ENCODE peak calls at places on chromosomes 3 and 15, in nine cellular contexts. One of them, this sample, is unnamed.

GRCh38 chr3:150736903-150737832 is 25.8 kb downstream of the SIAH2 start:
- DNase-seq in stomach: no peak
- DNase-seq in activated CD4-positive, alpha-beta T cell treated with anti-CD3 and anti-CD28 coated beads, Interleukin-2, amount 10 ng/mL, durations not matched to agents 7 days and 5 days: no peak
- DNase-seq in stimulated activated naive CD8-positive, alpha-beta T cell treated with anti-CD3 and anti-CD28 coated beads, Interleukin-15, Interleukin-2, amounts not matched to agents 100 U/mL and 50 U/mL, for 24 hours: no peak
- DNase-seq in nucleus accumbens: no peak
- DNase-seq in skeletal muscle cell: no peak
- DNase-seq in cardiac muscle cell: no peak
- DNase-seq in AG20443: no peak
- DNase-seq in memory B cell: no peak
- DNase-seq in this sample: no peak

GRCh38 chr15:41546846-41547786 is 3.1 kb upstream of the RPAP1 start:
- DNase-seq in stomach: no peak
- DNase-seq in activated CD4-positive, alpha-beta T cell treated with anti-CD3 and anti-CD28 coated beads, Interleukin-2, amount 10 ng/mL, durations not matched to agents 7 days and 5 days: no peak
- DNase-seq in stimulated activated naive CD8-positive, alpha-beta T cell treated with anti-CD3 and anti-CD28 coated beads, Interleukin-15, Interleukin-2, amounts not matched to agents 100 U/mL and 50 U/mL, for 24 hours: no peak
- DNase-seq in nucleus accumbens: no peak
- DNase-seq in skeletal muscle cell: no peak
- DNase-seq in cardiac muscle cell: no peak
- DNase-seq in AG20443: peak
- DNase-seq in memory B cell: no peak
- DNase-seq in this sample: no peak

GRCh38 chr3:136465296-136465695 is 215.2 kb downstream of the PCCB start:
- DNase-seq in stomach: no peak
- DNase-seq in activated CD4-positive, alpha-beta T cell treated with anti-CD3 and anti-CD28 coated beads, Interleukin-2, amount 10 ng/mL, durations not matched to agents 7 days and 5 days: no peak
- DNase-seq in stimulated activated naive CD8-positive, alpha-beta T cell treated with anti-CD3 and anti-CD28 coated beads, Interleukin-15, Interleukin-2, amounts not matched to agents 100 U/mL and 50 U/mL, for 24 hours: no peak
- DNase-seq in nucleus accumbens: no peak
- DNase-seq in skeletal muscle cell: no peak
- DNase-seq in cardiac muscle cell: no peak
- DNase-seq in AG20443: no peak
- DNase-seq in memory B cell: no peak
- DNase-seq in this sample: no peak

GRCh38 chr3:111903067-111903511 is 44.0 kb downstream of the PHLDB2 start:
- DNase-seq in stomach: no peak
- DNase-seq in activated CD4-positive, alpha-beta T cell treated with anti-CD3 and anti-CD28 coated beads, Interleukin-2, amount 10 ng/mL, durations not matched to agents 7 days and 5 days: no peak
- DNase-seq in stimulated activated naive CD8-positive, alpha-beta T cell treated with anti-CD3 and anti-CD28 coated beads, Interleukin-15, Interleukin-2, amounts not matched to agents 100 U/mL and 50 U/mL, for 24 hours: no peak
- DNase-seq in nucleus accumbens: no peak
- DNase-seq in skeletal muscle cell: peak
- DNase-seq in cardiac muscle cell: no peak
- DNase-seq in AG20443: peak
- DNase-seq in memory B cell: no peak
- DNase-seq in this sample: no peak

GRCh38 chr3:12468276-12468675 is 16.0 kb upstream of the TSEN2 start:
- DNase-seq in stomach: no peak
- DNase-seq in activated CD4-positive, alpha-beta T cell treated with anti-CD3 and anti-CD28 coated beads, Interleukin-2, amount 10 ng/mL, durations not matched to agents 7 days and 5 days: no peak
- DNase-seq in stimulated activated naive CD8-positive, alpha-beta T cell treated with anti-CD3 and anti-CD28 coated beads, Interleukin-15, Interleukin-2, amounts not matched to agents 100 U/mL and 50 U/mL, for 24 hours: no peak
- DNase-seq in nucleus accumbens: no peak
- DNase-seq in skeletal muscle cell: no peak
- DNase-seq in cardiac muscle cell: no peak
- DNase-seq in AG20443: no peak
- DNase-seq in memory B cell: no peak
- DNase-seq in this sample: no peak

GRCh38 chr15:42366151-42366550 is 6.8 kb downstream of the CAPN3 start:
- DNase-seq in stomach: no peak
- DNase-seq in activated CD4-positive, alpha-beta T cell treated with anti-CD3 and anti-CD28 coated beads, Interleukin-2, amount 10 ng/mL, durations not matched to agents 7 days and 5 days: no peak
- DNase-seq in stimulated activated naive CD8-positive, alpha-beta T cell treated with anti-CD3 and anti-CD28 coated beads, Interleukin-15, Interleukin-2, amounts not matched to agents 100 U/mL and 50 U/mL, for 24 hours: no peak
- DNase-seq in nucleus accumbens: no peak
- DNase-seq in skeletal muscle cell: no peak
- DNase-seq in cardiac muscle cell: no peak
- DNase-seq in AG20443: no peak
- DNase-seq in memory B cell: no peak
- DNase-seq in this sample: no peak

GRCh38 chr3:58157649-58158048 is 53.1 kb downstream of the DNASE1L3 start:
- DNase-seq in stomach: no peak
- DNase-seq in activated CD4-positive, alpha-beta T cell treated with anti-CD3 and anti-CD28 coated beads, Interleukin-2, amount 10 ng/mL, durations not matched to agents 7 days and 5 days: no peak
- DNase-seq in stimulated activated naive CD8-positive, alpha-beta T cell treated with anti-CD3 and anti-CD28 coated beads, Interleukin-15, Interleukin-2, amounts not matched to agents 100 U/mL and 50 U/mL, for 24 hours: no peak
- DNase-seq in nucleus accumbens: no peak
- DNase-seq in skeletal muscle cell: no peak
- DNase-seq in cardiac muscle cell: no peak
- DNase-seq in AG20443: no peak
- DNase-seq in memory B cell: no peak
- DNase-seq in this sample: no peak

GRCh38 chr15:35289029-35289617 is 204.0 kb upstream of the NANOGP8 start:
- DNase-seq in stomach: no peak
- DNase-seq in activated CD4-positive, alpha-beta T cell treated with anti-CD3 and anti-CD28 coated beads, Interleukin-2, amount 10 ng/mL, durations not matched to agents 7 days and 5 days: peak
- DNase-seq in stimulated activated naive CD8-positive, alpha-beta T cell treated with anti-CD3 and anti-CD28 coated beads, Interleukin-15, Interleukin-2, amounts not matched to agents 100 U/mL and 50 U/mL, for 24 hours: no peak
- DNase-seq in nucleus accumbens: no peak
- DNase-seq in skeletal muscle cell: no peak
- DNase-seq in cardiac muscle cell: peak
- DNase-seq in AG20443: peak
- DNase-seq in memory B cell: no peak
- DNase-seq in this sample: peak

GRCh38 chr15:51129513-51130197 is 34.9 kb upstream of the TNFAIP8L3 start:
- DNase-seq in stomach: no peak
- DNase-seq in activated CD4-positive, alpha-beta T cell treated with anti-CD3 and anti-CD28 coated beads, Interleukin-2, amount 10 ng/mL, durations not matched to agents 7 days and 5 days: no peak
- DNase-seq in stimulated activated naive CD8-positive, alpha-beta T cell treated with anti-CD3 and anti-CD28 coated beads, Interleukin-15, Interleukin-2, amounts not matched to agents 100 U/mL and 50 U/mL, for 24 hours: no peak
- DNase-seq in nucleus accumbens: no peak
- DNase-seq in skeletal muscle cell: no peak
- DNase-seq in cardiac muscle cell: no peak
- DNase-seq in AG20443: no peak
- DNase-seq in memory B cell: no peak
- DNase-seq in this sample: peak

GRCh38 chr15:85503151-85503797 is 122.9 kb downstream of the AKAP13 start:
- DNase-seq in stomach: no peak
- DNase-seq in activated CD4-positive, alpha-beta T cell treated with anti-CD3 and anti-CD28 coated beads, Interleukin-2, amount 10 ng/mL, durations not matched to agents 7 days and 5 days: no peak
- DNase-seq in stimulated activated naive CD8-positive, alpha-beta T cell treated with anti-CD3 and anti-CD28 coated beads, Interleukin-15, Interleukin-2, amounts not matched to agents 100 U/mL and 50 U/mL, for 24 hours: no peak
- DNase-seq in nucleus accumbens: no peak
- DNase-seq in skeletal muscle cell: no peak
- DNase-seq in cardiac muscle cell: no peak
- DNase-seq in AG20443: no peak
- DNase-seq in memory B cell: no peak
- DNase-seq in this sample: no peak

GRCh38 chr3:126342211-126342610 is 15.0 kb downstream of the KLF15 start:
- DNase-seq in stomach: no peak
- DNase-seq in activated CD4-positive, alpha-beta T cell treated with anti-CD3 and anti-CD28 coated beads, Interleukin-2, amount 10 ng/mL, durations not matched to agents 7 days and 5 days: no peak
- DNase-seq in stimulated activated naive CD8-positive, alpha-beta T cell treated with anti-CD3 and anti-CD28 coated beads, Interleukin-15, Interleukin-2, amounts not matched to agents 100 U/mL and 50 U/mL, for 24 hours: no peak
- DNase-seq in nucleus accumbens: no peak
- DNase-seq in skeletal muscle cell: no peak
- DNase-seq in cardiac muscle cell: no peak
- DNase-seq in AG20443: no peak
- DNase-seq in memory B cell: no peak
- DNase-seq in this sample: no peak

GRCh38 chr3:153293222-153293621 is 131.2 kb downstream of the RAP2B start:
- DNase-seq in stomach: no peak
- DNase-seq in activated CD4-positive, alpha-beta T cell treated with anti-CD3 and anti-CD28 coated beads, Interleukin-2, amount 10 ng/mL, durations not matched to agents 7 days and 5 days: no peak
- DNase-seq in stimulated activated naive CD8-positive, alpha-beta T cell treated with anti-CD3 and anti-CD28 coated beads, Interleukin-15, Interleukin-2, amounts not matched to agents 100 U/mL and 50 U/mL, for 24 hours: no peak
- DNase-seq in nucleus accumbens: no peak
- DNase-seq in skeletal muscle cell: peak
- DNase-seq in cardiac muscle cell: no peak
- DNase-seq in AG20443: peak
- DNase-seq in memory B cell: no peak
- DNase-seq in this sample: no peak

GRCh38 chr3:69605849-69606248 is 133.4 kb upstream of the MITF start:
- DNase-seq in stomach: no peak
- DNase-seq in activated CD4-positive, alpha-beta T cell treated with anti-CD3 and anti-CD28 coated beads, Interleukin-2, amount 10 ng/mL, durations not matched to agents 7 days and 5 days: no peak
- DNase-seq in stimulated activated naive CD8-positive, alpha-beta T cell treated with anti-CD3 and anti-CD28 coated beads, Interleukin-15, Interleukin-2, amounts not matched to agents 100 U/mL and 50 U/mL, for 24 hours: no peak
- DNase-seq in nucleus accumbens: no peak
- DNase-seq in skeletal muscle cell: no peak
- DNase-seq in cardiac muscle cell: no peak
- DNase-seq in AG20443: no peak
- DNase-seq in memory B cell: no peak
- DNase-seq in this sample: no peak

GRCh38 chr15:88909956-88910831 is 3.0 kb downstream of the MFGE8 start:
- DNase-seq in stomach: no peak
- DNase-seq in activated CD4-positive, alpha-beta T cell treated with anti-CD3 and anti-CD28 coated beads, Interleukin-2, amount 10 ng/mL, durations not matched to agents 7 days and 5 days: no peak
- DNase-seq in stimulated activated naive CD8-positive, alpha-beta T cell treated with anti-CD3 and anti-CD28 coated beads, Interleukin-15, Interleukin-2, amounts not matched to agents 100 U/mL and 50 U/mL, for 24 hours: no peak
- DNase-seq in nucleus accumbens: no peak
- DNase-seq in skeletal muscle cell: no peak
- DNase-seq in cardiac muscle cell: no peak
- DNase-seq in AG20443: peak
- DNase-seq in memory B cell: no peak
- DNase-seq in this sample: no peak

GRCh38 chr3:39166932-39167532 is 13.6 kb upstream of the CSRNP1 start:
- DNase-seq in stomach: peak
- DNase-seq in activated CD4-positive, alpha-beta T cell treated with anti-CD3 and anti-CD28 coated beads, Interleukin-2, amount 10 ng/mL, durations not matched to agents 7 days and 5 days: no peak
- DNase-seq in stimulated activated naive CD8-positive, alpha-beta T cell treated with anti-CD3 and anti-CD28 coated beads, Interleukin-15, Interleukin-2, amounts not matched to agents 100 U/mL and 50 U/mL, for 24 hours: no peak
- DNase-seq in nucleus accumbens: no peak
- DNase-seq in skeletal muscle cell: peak
- DNase-seq in cardiac muscle cell: no peak
- DNase-seq in AG20443: peak
- DNase-seq in memory B cell: no peak
- DNase-seq in this sample: peak